ENCODE peak calls at places on chromosome 4, in four cellular contexts. R, S, D and H are unnamed samples.
A peak's percentile ranks its signal among the peaks of the same experiment; 100 is the strongest.

GRCh38 chr4:109075617-109076016 is 226.8 kb downstream of the COL25A1 start:
- DNase-seq in R (no peak), S (no peak), D (no peak), H (no peak)

GRCh38 chr4:129550281-129550785 is 454.4 kb downstream of the C4orf33 start:
- DNase-seq in R (no peak), S (no peak), D (no peak), H (no peak)

GRCh38 chr4:742742-743311 is 37.2 kb downstream of the PCGF3 start:
- DNase-seq in R (no peak), S (peak; percentile 84), D (peak; percentile 89), H (peak; percentile 74)

GRCh38 chr4:171846232-171846631 is 33.0 kb downstream of the GALNTL6 start:
- DNase-seq in R (no peak), S (no peak), D (peak; percentile 81), H (peak; percentile 54)

GRCh38 chr4:169207436-169208089 is 63.2 kb downstream of the SH3RF1 start:
- DNase-seq in R (no peak), S (no peak), D (no peak), H (no peak)

GRCh38 chr4:26081795-26082498 is 167.9 kb downstream of the SMIM20 start:
- DNase-seq in R (no peak), S (peak; percentile 13), D (no peak), H (no peak)

GRCh38 chr4:85783483-85783882 is 308.5 kb downstream of the ARHGAP24 start:
- DNase-seq in R (no peak), S (no peak), D (no peak), H (no peak)

GRCh38 chr4:145609494-145610427 is 9.4 kb upstream of the MMAA start:
- DNase-seq in R (peak; percentile 35), S (peak; percentile 73), D (peak; percentile 71), H (peak; percentile 68)

GRCh38 chr4:1684756-1685603 is 867 bp upstream of the FAM53A start:
- DNase-seq in R (peak; percentile 35), S (no peak), D (no peak), H (no peak)

GRCh38 chr4:81137446-81137845 is 77.6 kb downstream of the PRKG2 start:
- DNase-seq in R (no peak), S (no peak), D (no peak), H (no peak)

GRCh38 chr4:73661646-73662119 is 41.4 kb upstream of the RASSF6 start:
- DNase-seq in R (no peak), S (no peak), D (no peak), H (no peak)

GRCh38 chr4:17584502-17585213 is 7.7 kb downstream of the LAP3 start:
- DNase-seq in R (no peak), S (no peak), D (no peak), H (no peak)

GRCh38 chr4:88533937-88534750 is 10.6 kb upstream of the PYURF start:
- DNase-seq in R (no peak), S (no peak), D (no peak), H (no peak)

GRCh38 chr4:1842339-1842895 is 13.5 kb downstream of the LETM1 start:
- DNase-seq in R (no peak), S (no peak), D (peak; percentile 33), H (no peak)

GRCh38 chr4:82692101-82692780 is 106.4 kb downstream of the SCD5 start:
- DNase-seq in R (no peak), S (no peak), D (no peak), H (no peak)

GRCh38 chr4:55661398-55662056 is 25.4 kb upstream of the NMU start:
- DNase-seq in R (no peak), S (no peak), D (no peak), H (no peak)

GRCh38 chr4:87060957-87061356 is 126.1 kb downstream of the AFF1 start:
- DNase-seq in R (no peak), S (peak; percentile 37), D (no peak), H (no peak)